ENCODE peak calls at places on chromosome 5, in ten cellular contexts. D is IMR-90, F is fibroblast of pulmonary artery, L is right atrium auricular region, N is lower lobe of right lung, Z is H1, W is tibial nerve, O is cardiac muscle cell, X is kidney epithelial cell, E is A549. T is an unnamed sample.

GRCh38 chr5:13322769-13323168 is 621.7 kb downstream of the DNAH5 start:
- DNase-seq in O (no peak), N (no peak), F (no peak), Z (no peak), W (no peak), D (no peak), L (no peak), E (no peak), X (no peak), T (no peak)

GRCh38 chr5:9347032-9347431 is 198.8 kb downstream of the SEMA5A start:
- DNase-seq in X (no peak), D (no peak), Z (no peak), W (no peak), N (no peak), O (no peak), E (no peak), F (no peak), L (no peak), T (no peak)

GRCh38 chr5:82244151-82244550 is 34.0 kb downstream of the RPS23 start:
- DNase-seq in D (no peak), O (no peak), W (no peak), Z (no peak), N (no peak), L (no peak), F (no peak), E (no peak), X (no peak), T (no peak)

GRCh38 chr5:141740885-141741284 is 58.9 kb upstream of the ARAP3 start:
- DNase-seq in E (no peak), O (no peak), X (no peak), W (no peak), F (no peak), Z (no peak), N (no peak), L (no peak), D (no peak), T (no peak)

GRCh38 chr5:107337281-107337680 is 333.5 kb downstream of the EFNA5 start:
- DNase-seq in Z (no peak), W (no peak), O (no peak), D (no peak), L (no peak), F (no peak), X (no peak), N (no peak), E (peak), T (peak)

GRCh38 chr5:134784241-134784920 is 25.8 kb downstream of the DDX46 start:
- DNase-seq in L (no peak), W (no peak), D (peak), F (peak), X (no peak), Z (no peak), N (no peak), O (no peak), E (peak), T (no peak)

GRCh38 chr5:149999359-149999758 is 1.1 kb downstream of the TIGD6 start:
- DNase-seq in L (no peak), N (no peak), D (no peak), W (no peak), F (no peak), E (no peak), X (no peak), Z (no peak), O (no peak), T (no peak)

GRCh38 chr5:133371371-133372155 is 240.8 kb downstream of the FSTL4 start:
- DNase-seq in Z (no peak), O (no peak), W (no peak), N (no peak), L (no peak), E (peak), X (no peak), F (no peak), D (no peak), T (no peak)

GRCh38 chr5:83422284-83422683 is 49.3 kb upstream of the VCAN start:
- DNase-seq in D (no peak), O (no peak), L (no peak), Z (no peak), E (no peak), N (no peak), F (no peak), W (no peak), X (no peak), T (no peak)

GRCh38 chr5:112417931-112418358 is 1.1 kb downstream of the EPB41L4A start:
- DNase-seq in F (peak), D (no peak), X (no peak), E (no peak), Z (no peak), O (peak), N (peak), L (peak), W (no peak), T (peak)

GRCh38 chr5:75729321-75729720 is 12.1 kb upstream of the POC5 start:
- DNase-seq in O (peak), F (peak), L (no peak), E (no peak), X (no peak), D (no peak), W (no peak), Z (no peak), N (no peak), T (no peak)

GRCh38 chr5:123455095-123455494 is 31.9 kb upstream of the CEP120 start:
- DNase-seq in L (no peak), Z (no peak), D (no peak), W (no peak), O (no peak), N (no peak), F (no peak), X (no peak), E (no peak), T (no peak)

GRCh38 chr5:61281686-61282085 is 50.4 kb upstream of the ZSWIM6 start:
- DNase-seq in D (no peak), E (no peak), N (no peak), Z (no peak), L (no peak), O (no peak), X (no peak), F (no peak), W (no peak), T (no peak)

GRCh38 chr5:154494036-154494435 is 16.0 kb upstream of the HAND1 start:
- DNase-seq in Z (no peak), N (no peak), X (no peak), F (no peak), O (no peak), D (no peak), W (no peak), L (no peak), E (no peak), T (no peak)

DNA sequence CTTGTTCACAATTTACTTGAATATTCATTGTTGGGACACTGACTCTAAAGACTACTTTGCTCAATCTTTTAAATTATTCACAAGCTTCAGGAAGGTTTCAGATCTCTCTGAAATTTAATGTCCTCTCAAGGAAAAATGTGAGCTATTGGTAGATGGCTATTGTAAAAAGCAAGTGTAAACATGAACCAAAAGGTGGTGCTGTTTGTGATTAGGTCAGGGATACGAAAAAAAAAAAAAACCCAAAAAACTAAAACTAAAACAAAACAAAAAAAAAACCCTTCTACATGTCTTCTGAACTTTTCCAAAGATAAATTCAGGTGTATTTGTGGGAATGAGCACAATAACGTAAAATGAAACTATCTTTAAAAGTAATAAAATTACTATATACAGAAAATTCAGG is 193.8 kb downstream of the SLF1 start:
- DNase-seq in L (no peak), E (no peak), N (no peak), O (no peak), W (no peak), Z (no peak), F (no peak), D (no peak), X (no peak), T (no peak)
- TF ChIP-seq CTCF in L (no peak), E (peak), N (no peak), O (no peak), W (no peak), Z (no peak), F (no peak), D (no peak), X (no peak), T (no peak)

DNA sequence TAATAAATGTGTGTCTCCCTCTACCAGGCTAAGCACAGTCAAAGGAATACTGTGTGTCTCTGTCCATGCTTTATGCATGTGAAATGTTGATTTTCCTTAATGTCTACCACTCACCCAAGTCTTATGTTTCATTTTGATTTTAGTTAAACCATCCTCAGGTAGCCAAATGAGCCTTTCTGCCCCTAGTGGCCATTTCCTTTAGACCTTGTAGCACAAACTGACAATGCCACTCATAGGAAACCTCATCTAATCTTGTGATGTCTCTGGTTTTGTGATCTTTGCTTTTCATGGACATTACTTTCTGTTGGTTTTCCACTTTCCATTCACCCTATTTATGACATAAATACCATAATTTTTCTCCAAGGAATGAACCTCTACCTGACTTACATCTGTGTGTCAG is 820.8 kb downstream of the MAT2B start:
- DNase-seq in E (peak), Z (no peak), L (no peak), N (no peak), F (no peak), O (no peak), X (no peak), W (no peak), D (no peak), T (no peak)
- H3K4me3 ChIP-seq in E (no peak), Z (no peak), L (no peak), N (no peak), F (no peak), O (no peak), X (no peak), W (no peak), D (no peak), T (no peak)

GRCh38 chr5:54515634-54516033 is 1.9 kb upstream of the SNX18 start:
- DNase-seq in Z (no peak), O (no peak), F (no peak), D (no peak), W (no peak), E (no peak), L (no peak), N (no peak), X (no peak), T (no peak)
- TF ChIP-seq CTCF in Z (no peak), O (no peak), F (no peak), D (no peak), W (no peak), E (no peak), L (no peak), N (no peak), X (no peak), T (no peak)

GRCh38 chr5:4514067-4514648 is 626.0 kb upstream of the ADAMTS16 start:
- DNase-seq in X (no peak), L (no peak), N (no peak), E (no peak), F (no peak), Z (no peak), W (no peak), O (no peak), D (no peak), T (no peak)

GRCh38 chr5:4513381-4513780 is 626.7 kb upstream of the ADAMTS16 start:
- DNase-seq in E (no peak), D (no peak), X (no peak), L (no peak), W (no peak), Z (no peak), F (no peak), N (no peak), O (no peak), T (no peak)

DNA sequence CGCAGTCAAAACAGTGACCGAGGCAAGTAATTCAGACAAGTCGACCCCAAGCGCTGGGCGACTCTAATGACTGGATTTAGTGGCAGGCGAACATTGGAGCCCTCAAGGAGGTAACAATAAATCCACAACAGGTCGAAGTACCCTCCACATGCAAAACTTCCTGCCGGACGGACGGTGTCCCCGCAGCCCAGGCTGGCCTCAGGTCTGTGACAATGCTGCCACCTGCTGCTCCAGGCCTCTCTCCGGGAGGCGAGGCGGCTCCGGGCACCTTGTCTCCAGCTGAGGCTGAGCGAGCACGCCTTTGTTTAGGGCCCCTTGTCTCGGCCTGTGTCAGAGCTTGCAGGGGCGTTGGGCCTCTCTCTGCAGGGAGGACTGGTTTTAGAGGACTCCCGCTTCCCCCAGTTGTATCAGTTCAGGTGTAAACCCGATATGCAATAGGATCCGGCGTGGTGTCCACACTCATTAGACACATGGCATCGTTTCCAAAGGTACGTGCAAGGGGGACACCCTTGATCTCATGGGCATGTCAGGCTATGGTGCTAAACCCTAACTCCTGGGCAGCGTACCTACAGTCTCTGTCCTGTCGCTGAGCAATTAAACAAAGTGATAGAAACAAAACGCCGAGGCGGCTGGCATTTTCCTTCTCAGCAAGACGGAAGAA is 628.0 kb upstream of the ADAMTS16 start:
- DNase-seq in L (no peak), W (no peak), X (peak), E (peak), N (peak), Z (peak), D (no peak), F (peak), O (no peak), T (peak)
- H3K4me3 ChIP-seq in L (no peak), W (no peak), X (no peak), E (no peak), N (peak), Z (no peak), D (no peak), F (no peak), O (no peak), T (no peak)

DNA sequence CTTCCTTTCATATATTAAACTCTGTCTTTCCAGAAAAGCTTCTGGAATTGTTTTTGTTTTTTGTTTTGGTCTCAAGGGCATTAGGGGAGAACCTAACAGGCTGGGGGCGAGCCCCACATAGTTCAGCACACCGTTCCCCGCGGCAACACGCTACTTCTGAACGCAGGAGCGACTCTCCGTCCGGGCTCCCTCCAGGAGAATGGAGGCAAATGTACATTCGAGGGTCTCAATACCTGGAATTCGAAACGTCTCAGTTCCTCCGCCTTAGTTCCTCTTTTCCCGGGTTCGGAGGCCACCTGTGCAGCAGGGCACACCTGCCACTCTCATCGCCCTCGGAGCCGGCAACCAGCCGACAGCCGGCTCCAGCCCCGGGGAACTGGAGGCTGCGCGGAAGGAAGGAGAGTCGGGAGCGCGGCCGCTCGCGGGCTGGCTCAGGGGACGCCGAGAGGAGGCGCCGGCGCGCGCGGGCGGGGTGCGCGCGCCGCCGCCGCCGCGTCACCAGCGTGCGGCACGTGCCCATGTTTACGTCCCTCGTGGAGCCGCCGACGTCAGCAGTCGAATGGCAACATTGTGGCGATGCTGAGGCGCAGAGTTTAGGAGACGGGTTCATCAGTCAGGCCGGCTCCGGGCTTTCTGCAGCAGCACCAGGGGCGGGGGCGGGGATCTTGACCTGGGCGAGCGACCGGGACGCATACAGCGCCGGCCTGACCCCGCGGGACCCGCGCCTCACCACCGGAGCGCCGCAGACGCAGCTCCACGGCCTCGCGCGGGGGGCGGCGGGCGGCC is at the start of gene JMY:
- DNase-seq in X (no peak), D (peak), E (peak), L (peak), W (peak), Z (peak), F (peak), O (peak), N (peak), T (peak)
- TF ChIP-seq CTCF in X (no peak), D (peak), E (peak), L (no peak), W (no peak), Z (no peak), F (no peak), O (peak), N (no peak), T (no peak)

GRCh38 chr5:97192580-97193421 is 9.8 kb upstream of the RIOK2 start:
- DNase-seq in L (no peak), Z (no peak), F (no peak), E (no peak), X (no peak), O (no peak), W (no peak), D (no peak), N (no peak), T (peak)
- H3K4me3 ChIP-seq in L (no peak), Z (no peak), F (no peak), E (no peak), X (no peak), O (no peak), W (no peak), D (no peak), N (no peak), T (no peak)

GRCh38 chr5:174698156-174698555 is 26.2 kb upstream of the MSX2 start:
- DNase-seq in D (no peak), W (no peak), L (no peak), O (no peak), X (no peak), N (no peak), F (no peak), E (no peak), Z (no peak), T (no peak)
- TF ChIP-seq CTCF in D (no peak), W (no peak), L (no peak), O (no peak), X (no peak), N (no peak), F (no peak), E (no peak), Z (peak), T (no peak)

GRCh38 chr5:32600057-32600622 is 14.8 kb downstream of the SUB1 start:
- DNase-seq in L (peak), O (peak), X (no peak), F (peak), W (peak), Z (no peak), E (no peak), N (no peak), D (peak), T (peak)
- H3K4me3 ChIP-seq in L (no peak), O (no peak), X (no peak), F (no peak), W (no peak), Z (no peak), E (no peak), N (no peak), D (no peak), T (no peak)

T was measured in astrocyte of the spinal cord.